ENCODE peak calls at places on chromosomes 7 and 10, in ten cellular contexts. Q is prostate gland; R is CD8-positive, alpha-beta T cell; O is hepatocyte; X is heart left ventricle; A is CD4-positive, alpha-beta memory T cell; K is neuronal stem cell; H is H7; U is endodermal cell; D is CD8-positive, alpha-beta memory T cell. V is an unnamed sample.
A peak's percentile ranks its signal among the peaks of the same experiment; 100 is the strongest.

GRCh38 chr7:34748244-34749039 is 90.4 kb downstream of the NPSR1 start:
- DNase-seq in Q (peak; percentile 58), A (no peak), R (no peak), X (peak; percentile 91), H (no peak), K (no peak), O (peak; percentile 81), D (no peak), U (peak; percentile 74), V (peak; percentile 18)

GRCh38 chr7:5526190-5527037 is 102.8 kb upstream of the TNRC18 start:
- DNase-seq in A (peak; percentile 26), K (no peak), O (peak; percentile 68), R (no peak), D (peak; percentile 29), Q (peak; percentile 44), H (peak; percentile 58), U (peak; percentile 85), X (peak; percentile 69), V (peak; percentile 71)

GRCh38 chr10:127945335-127945734 is 38.4 kb downstream of the PTPRE start:
- DNase-seq in O (peak; percentile 80), K (no peak), D (no peak), U (no peak), Q (peak; percentile 16), X (no peak), H (no peak), A (peak; percentile 52), R (no peak), V (no peak)

GRCh38 chr10:115654961-115655360 is 561.8 kb downstream of the ATRNL1 start:
- DNase-seq in H (no peak), O (no peak), D (no peak), R (no peak), K (no peak), Q (no peak), X (no peak), A (no peak), U (no peak), V (no peak)

GRCh38 chr7:87199700-87200450 is 19.7 kb downstream of the TMEM243 start:
- DNase-seq in O (no peak), X (no peak), K (no peak), A (no peak), U (no peak), R (no peak), Q (no peak), H (no peak), D (no peak), V (no peak)

GRCh38 chr7:2629740-2630681 is 1.8 kb upstream of the TTYH3 start:
- DNase-seq in O (peak; percentile 79), U (no peak), Q (peak; percentile 83), R (no peak), X (no peak), K (no peak), A (no peak), D (no peak), H (no peak), V (no peak)

GRCh38 chr10:77518910-77519274 is 118.7 kb downstream of the KCNMA1 start:
- DNase-seq in H (no peak), Q (no peak), A (no peak), D (no peak), X (no peak), U (peak; percentile 28), K (no peak), R (no peak), O (no peak), V (no peak)

GRCh38 chr10:58590152-58590551 is 77.5 kb downstream of the BICC1 start:
- DNase-seq in O (peak; percentile 57), K (no peak), R (no peak), H (no peak), Q (no peak), X (peak; percentile 42), D (no peak), U (no peak), A (no peak), V (no peak)

GRCh38 chr10:73779539-73780197 is 2.2 kb upstream of the CHCHD1 start:
- DNase-seq in H (no peak), D (no peak), O (no peak), U (no peak), K (no peak), A (no peak), Q (no peak), X (no peak), R (no peak), V (no peak)
- H3K4me3 ChIP-seq in H (no peak overlapping the region), D (no peak overlapping the region), O (no peak overlapping the region), U (peak overlapping the region; percentile 89), K (no peak overlapping the region), A (no peak overlapping the region), Q (no peak overlapping the region), X (no peak overlapping the region), R (no peak overlapping the region), V (no peak overlapping the region)

DNA sequence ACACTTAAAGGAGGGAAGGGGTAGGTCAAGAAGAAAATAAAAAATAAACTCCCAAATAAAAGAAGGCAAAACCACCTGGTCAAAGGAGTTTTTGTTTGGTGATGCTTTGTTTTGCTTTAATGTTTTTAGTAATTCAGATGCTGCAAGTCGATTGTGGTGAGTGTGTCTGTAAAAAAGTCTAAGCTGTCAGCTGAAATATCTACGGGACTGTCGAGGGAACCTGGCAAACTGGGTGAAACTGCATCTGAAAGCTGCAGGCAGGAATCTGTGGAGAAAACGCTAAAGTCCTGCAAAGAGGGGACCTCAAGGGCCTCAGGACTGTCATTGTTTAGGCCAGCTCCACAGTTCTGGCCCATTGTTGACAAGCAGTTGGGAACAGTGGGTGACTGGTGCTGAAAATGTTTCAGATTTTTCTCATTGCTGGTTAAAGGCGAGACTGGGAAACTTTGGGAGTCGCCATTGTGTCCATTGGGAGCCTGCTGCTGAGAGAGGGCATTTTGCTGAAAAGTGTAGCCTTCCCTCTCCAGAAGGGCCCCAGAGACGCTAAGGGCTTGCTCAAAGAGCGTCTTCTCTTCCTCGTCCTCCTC is 1.8 kb downstream of the HOXA2 start:
- DNase-seq in X (no peak), O (no peak), D (no peak), Q (no peak), K (no peak), U (peak; percentile 69), R (no peak), A (no peak), H (peak; percentile 66), V (no peak)
- H3K27me3 ChIP-seq in X (peaks cover 100% of the 10 kb centered on the region), O (peaks cover 98% of the 10 kb centered on the region), D (peaks cover 38% of the 10 kb centered on the region), Q (no peaks in the 10 kb centered on the region), K (peaks cover 93% of the 10 kb centered on the region), U (peaks cover 100% of the 10 kb centered on the region), R (peaks cover 34% of the 10 kb centered on the region), A (peaks cover 34% of the 10 kb centered on the region), H (peaks cover 100% of the 10 kb centered on the region), V (no peaks in the 10 kb centered on the region)

GRCh38 chr7:156772725-156773124 is 120.3 kb downstream of the LMBR1 start:
- DNase-seq in Q (no peak), U (no peak), A (no peak), O (no peak), D (no peak), K (no peak), H (no peak), X (no peak), R (no peak), V (no peak)

GRCh38 chr7:156766666-156767065 is 126.1 kb downstream of the RNF32 start:
- DNase-seq in K (no peak), A (no peak), O (no peak), R (no peak), U (no peak), H (no peak), X (no peak), D (no peak), Q (no peak), V (no peak)

GRCh38 chr7:156765901-156766656 is 125.5 kb downstream of the RNF32 start:
- DNase-seq in Q (no peak), A (peak; percentile 2), H (no peak), D (no peak), U (no peak), X (no peak), O (no peak), R (no peak), K (no peak), V (no peak)

GRCh38 chr7:156764766-156765165 is 124.2 kb downstream of the RNF32 start:
- DNase-seq in U (no peak), D (no peak), K (no peak), A (no peak), Q (no peak), O (no peak), X (no peak), R (no peak), H (no peak), V (no peak)

DNA sequence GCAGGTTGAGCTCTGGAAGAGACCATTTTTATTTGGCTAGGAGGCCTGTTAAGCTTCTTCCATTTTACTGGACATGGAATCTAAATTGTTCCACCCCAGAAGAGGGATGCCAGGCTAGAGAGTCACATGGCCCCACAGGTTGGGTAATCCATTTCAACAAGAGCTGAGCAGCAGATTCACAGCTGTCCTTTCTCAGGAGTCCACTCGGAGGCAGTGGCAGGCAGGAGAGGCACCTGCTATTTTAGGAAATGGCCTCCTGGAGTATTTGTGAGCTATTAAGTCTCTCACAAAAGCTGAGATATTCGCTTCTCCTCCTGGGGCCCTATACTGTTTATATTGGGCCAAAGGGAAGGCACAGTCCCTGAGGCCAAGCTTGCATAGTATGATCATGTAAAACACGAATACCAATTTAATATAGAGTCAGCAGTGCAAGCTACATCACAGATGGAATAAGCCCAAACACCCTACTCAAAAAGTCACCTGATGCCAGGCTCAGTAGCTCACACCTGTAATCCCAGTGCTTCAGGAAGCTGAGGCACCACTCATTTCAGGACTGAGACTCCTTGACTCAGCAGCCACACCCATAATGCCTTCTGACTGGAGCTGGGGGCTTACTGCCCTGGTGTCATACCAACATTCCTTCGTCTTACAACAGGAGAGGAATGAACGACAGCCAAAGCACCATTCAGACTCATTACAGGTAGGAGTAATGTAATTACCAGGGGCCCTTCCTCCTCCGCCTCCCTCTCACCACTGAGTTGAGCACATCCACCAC is 124.1 kb downstream of the LMBR1 start:
- DNase-seq in O (peak; percentile 16), H (no peak), K (no peak), Q (no peak), X (no peak), R (no peak), U (peak; percentile 64), D (no peak), A (no peak), V (no peak)
- H3K4me3 ChIP-seq in O (no peak overlapping the region), H (no peak overlapping the region), K (no peak overlapping the region), Q (no peak overlapping the region), X (no peak overlapping the region), R (no peak overlapping the region), U (no peak overlapping the region), D (no peak overlapping the region), A (no peak overlapping the region), V (no peak overlapping the region)

GRCh38 chr7:36630112-36630650 is 94.1 kb downstream of the AOAH start:
- DNase-seq in R (no peak), U (peak; percentile 35), A (no peak), Q (no peak), K (no peak), H (no peak), X (no peak), D (no peak), O (no peak), V (no peak)

GRCh38 chr7:36638586-36639265 is 85.6 kb downstream of the AOAH start:
- DNase-seq in A (no peak), K (no peak), D (no peak), Q (no peak), H (no peak), R (peak; percentile 35), O (no peak), U (no peak), X (no peak), V (no peak)

GRCh38 chr7:36637417-36637816 is 86.9 kb downstream of the AOAH start:
- DNase-seq in Q (no peak), K (no peak), U (peak; percentile 46), D (no peak), A (no peak), H (no peak), X (no peak), O (no peak), R (no peak), V (no peak)

GRCh38 chr7:36638140-36638539 is 86.2 kb downstream of the AOAH start:
- DNase-seq in K (no peak), H (no peak), Q (no peak), U (peak; percentile 77), D (no peak), O (no peak), A (no peak), X (no peak), R (no peak), V (no peak)

DNA sequence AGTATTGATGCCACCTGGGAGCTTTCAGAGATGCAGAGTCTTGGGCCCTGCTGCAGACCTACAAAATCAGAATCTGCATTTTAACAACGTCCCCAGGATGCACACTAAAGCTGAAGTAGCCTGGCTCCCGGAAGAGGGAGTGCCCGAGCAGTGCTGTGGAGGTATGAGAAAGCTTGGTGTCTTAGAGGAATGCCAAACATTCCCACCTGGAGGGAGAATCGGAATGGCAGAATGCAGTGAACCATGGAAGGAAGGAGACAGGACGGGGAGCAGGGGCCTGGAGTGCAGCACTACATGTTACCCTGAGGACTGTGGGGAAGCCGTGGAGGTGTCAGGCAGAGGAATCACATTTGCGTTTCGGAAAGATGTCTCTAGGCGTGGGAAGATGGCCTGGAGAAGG is 90.9 kb downstream of the AOAH start:
- DNase-seq in A (no peak), K (no peak), X (no peak), Q (no peak), O (no peak), D (no peak), H (peak; percentile 64), R (no peak), U (peak; percentile 90), V (no peak)
- H3K27me3 ChIP-seq in A (no peaks in the 10 kb centered on the region), K (no peaks in the 10 kb centered on the region), X (no peaks in the 10 kb centered on the region), Q (no peaks in the 10 kb centered on the region), O (no peaks in the 10 kb centered on the region), D (no peaks in the 10 kb centered on the region), H (no peaks in the 10 kb centered on the region), R (no peaks in the 10 kb centered on the region), U (no peaks in the 10 kb centered on the region), V (no peaks in the 10 kb centered on the region)

V was measured in HAP-1.